ENCODE peak calls at places on chromosome 10, in seven cellular contexts. P, D, L, A, Q, X and C are unnamed samples.

GRCh38 chr10:100129424-100129823 is 47.8 kb upstream of the CPN1 start:
- DNase-seq in P (no peak), D (no peak), L (no peak), A (no peak), Q (no peak), X (no peak), C (no peak)

GRCh38 chr10:6133331-6134098 is 44.7 kb downstream of the RBM17 start:
- DNase-seq in P (no peak), D (no peak), L (no peak), A (no peak), Q (no peak), X (no peak), C (no peak)

GRCh38 chr10:19947203-19947602 is 131.0 kb downstream of the PLXDC2 start:
- DNase-seq in P (no peak), D (no peak), L (no peak), A (no peak), Q (no peak), X (no peak), C (no peak)

GRCh38 chr10:653991-654646 is 35.3 kb downstream of the DIP2C start:
- DNase-seq in P (no peak), D (no peak), L (peak; percentile 64), A (no peak), Q (no peak), X (peak; percentile 68), C (no peak)

GRCh38 chr10:71766717-71767419 is 6.5 kb downstream of the VSIR start:
- DNase-seq in P (no peak), D (peak; percentile 56), L (peak; percentile 81), A (peak; percentile 66), Q (peak; percentile 86), X (peak; percentile 56), C (no peak)

GRCh38 chr10:119268871-119269506 is 61.6 kb downstream of the GRK5 start:
- DNase-seq in P (no peak), D (peak; percentile 67), L (no peak), A (peak; percentile 17), Q (no peak), X (no peak), C (no peak)

GRCh38 chr10:129951251-129951808 is 12.7 kb downstream of the EBF3 start:
- DNase-seq in P (no peak), D (no peak), L (peak; percentile 16), A (no peak), Q (no peak), X (no peak), C (no peak)

GRCh38 chr10:90481326-90481923 is 376.4 kb downstream of the HTR7 start:
- DNase-seq in P (no peak), D (no peak), L (no peak), A (no peak), Q (no peak), X (no peak), C (no peak)

GRCh38 chr10:131576341-131577177 is 265.0 kb upstream of the TCERG1L start:
- DNase-seq in P (no peak), D (peak; percentile 13), L (peak; percentile 24), A (no peak), Q (no peak), X (no peak), C (no peak)

GRCh38 chr10:6148251-6148691 is 54.5 kb upstream of the PFKFB3 start:
- DNase-seq in P (no peak), D (peak; percentile 62), L (no peak), A (no peak), Q (no peak), X (no peak), C (no peak)

GRCh38 chr10:25974897-25975459 is 40.9 kb downstream of the MYO3A start:
- DNase-seq in P (no peak), D (no peak), L (no peak), A (no peak), Q (no peak), X (no peak), C (no peak)

GRCh38 chr10:52701647-52702046 is 70.9 kb downstream of the MBL2 start:
- DNase-seq in P (no peak), D (no peak), L (no peak), A (no peak), Q (no peak), X (no peak), C (no peak)

GRCh38 chr10:43225787-43226153 is 41.1 kb downstream of the RASGEF1A start:
- DNase-seq in P (no peak), D (no peak), L (no peak), A (peak; percentile 2), Q (peak; percentile 40), X (peak; percentile 89), C (no peak)

GRCh38 chr10:97002670-97003069 is 170.6 kb downstream of the LCOR start:
- DNase-seq in P (no peak), D (no peak), L (no peak), A (no peak), Q (no peak), X (no peak), C (no peak)

GRCh38 chr10:91632671-91633550 is at the start of gene PPP1R3C:
- DNase-seq in P (peak; percentile 88), D (peak; percentile 32), L (peak; percentile 89), A (peak; percentile 88), Q (peak; percentile 92), X (peak; percentile 94), C (peak; percentile 95)

GRCh38 chr10:62738916-62739315 is 65.6 kb upstream of the ADO start:
- DNase-seq in P (no peak), D (no peak), L (no peak), A (no peak), Q (no peak), X (no peak), C (no peak)

GRCh38 chr10:31087855-31088254 is 56.2 kb upstream of the ZNF438 start:
- DNase-seq in P (no peak), D (no peak), L (no peak), A (no peak), Q (no peak), X (no peak), C (no peak)

GRCh38 chr10:24820616-24821015 is 96.9 kb upstream of the ARHGAP21 start:
- DNase-seq in P (no peak), D (no peak), L (peak; percentile 29), A (no peak), Q (no peak), X (peak; percentile 92), C (no peak)

GRCh38 chr10:122163182-122164027 is 107.7 kb upstream of the BTBD16 start:
- DNase-seq in P (no peak), D (no peak), L (no peak), A (peak; percentile 34), Q (no peak), X (no peak), C (no peak)

GRCh38 chr10:77726732-77727131 is 89.1 kb upstream of the KCNMA1 start:
- DNase-seq in P (no peak), D (no peak), L (no peak), A (no peak), Q (no peak), X (no peak), C (no peak)

GRCh38 chr10:5604236-5604925 is 62.0 kb downstream of the ASB13 start:
- DNase-seq in P (no peak), D (no peak), L (no peak), A (no peak), Q (no peak), X (no peak), C (no peak)

GRCh38 chr10:62788861-62789467 is 15.6 kb upstream of the ADO start:
- DNase-seq in P (no peak), D (no peak), L (no peak), A (no peak), Q (no peak), X (no peak), C (no peak)

GRCh38 chr10:65993451-65993850 is 932.4 kb upstream of the LRRTM3 start:
- DNase-seq in P (no peak), D (no peak), L (no peak), A (no peak), Q (peak; percentile 20), X (no peak), C (no peak)

GRCh38 chr10:25059990-25060389 is 43.6 kb downstream of the THNSL1 start:
- DNase-seq in P (peak; percentile 20), D (no peak), L (peak; percentile 82), A (peak; percentile 37), Q (no peak), X (peak; percentile 69), C (no peak)

GRCh38 chr10:52477305-52477704 is 163.2 kb downstream of the DKK1 start:
- DNase-seq in P (no peak), D (no peak), L (no peak), A (no peak), Q (no peak), X (no peak), C (no peak)

GRCh38 chr10:12351889-12352288 is 2.5 kb downstream of the CAMK1D start:
- DNase-seq in P (no peak), D (no peak), L (no peak), A (no peak), Q (no peak), X (no peak), C (no peak)
- H3K4me3 ChIP-seq in P (no peak overlapping the region), D (no peak overlapping the region), L (no peak overlapping the region), A (no peak overlapping the region), Q (no peak overlapping the region), X (no peak overlapping the region), C (no peak overlapping the region)

GRCh38 chr10:88981435-88981834 is 9.2 kb upstream of the FAS start:
- DNase-seq in P (no peak), D (no peak), L (no peak), A (no peak), Q (no peak), X (no peak), C (no peak)
- H3K27ac ChIP-seq in P (peak overlapping the region; percentile 46), D (peak overlapping the region; percentile 32), L (peak overlapping the region; percentile 74), A (peak overlapping the region; percentile 51), Q (peak overlapping the region; percentile 67), X (peak overlapping the region; percentile 55), C (peak overlapping the region; percentile 87)

GRCh38 chr10:45411607-45411940 is 37.6 kb downstream of the ALOX5 start:
- DNase-seq in P (no peak), D (no peak), L (no peak), A (no peak), Q (no peak), X (no peak), C (no peak)

GRCh38 chr10:45409782-45410181 is 35.8 kb downstream of the ALOX5 start:
- DNase-seq in P (no peak), D (no peak), L (no peak), A (no peak), Q (no peak), X (no peak), C (no peak)

GRCh38 chr10:45410489-45410806 is 36.4 kb downstream of the ALOX5 start:
- DNase-seq in P (no peak), D (no peak), L (no peak), A (no peak), Q (no peak), X (no peak), C (no peak)

GRCh38 chr10:45408421-45409319 is 34.7 kb downstream of the ALOX5 start:
- DNase-seq in P (no peak), D (no peak), L (no peak), A (no peak), Q (no peak), X (no peak), C (no peak)

GRCh38 chr10:45410807-45411606 is 37.0 kb downstream of the ALOX5 start:
- DNase-seq in P (no peak), D (no peak), L (no peak), A (no peak), Q (no peak), X (no peak), C (no peak)
- TF ChIP-seq POLR2A in P (no peak), D (no peak), L (no peak), A (no peak), Q (no peak), X (no peak), C (no peak)

DNA sequence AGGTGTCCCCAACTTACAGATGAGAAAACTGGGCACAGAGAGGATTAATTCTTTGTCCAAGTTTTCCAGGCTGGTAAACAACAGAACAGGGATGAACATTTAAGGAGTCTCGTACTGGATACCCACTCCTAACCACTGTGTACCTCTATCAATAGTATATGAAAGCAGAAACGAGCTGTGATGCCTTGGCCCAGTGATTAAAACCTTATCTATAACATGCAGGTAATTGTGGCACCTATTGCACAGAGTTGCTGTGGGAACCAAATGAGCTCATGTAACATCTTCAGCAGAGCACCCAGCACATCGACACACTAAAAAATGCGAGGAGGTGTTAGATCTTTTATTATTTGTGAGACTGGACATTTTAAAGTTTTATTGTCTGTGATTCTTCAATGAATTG is 1.6 kb downstream of the TMEM273 start:
- DNase-seq in P (no peak), D (no peak), L (no peak), A (no peak), Q (no peak), X (no peak), C (no peak)
- H3K4me3 ChIP-seq in P (no peak overlapping the region), D (no peak overlapping the region), L (peak overlapping the region; percentile 6), A (no peak overlapping the region), Q (peak overlapping the region; percentile 49), X (no peak overlapping the region), C (no peak overlapping the region)